ENCODE peak calls at places on chromosome 7, in eight cellular contexts. One of them, this sample, is unnamed.

GRCh38 chr7:66205736-66206080 is 574 bp downstream of the TPST1 start:
- DNase-seq in HL-60: no peak
- DNase-seq in fibroblast of pulmonary artery: no peak
- DNase-seq in Calu3: no peak
- DNase-seq in cardiac fibroblast: no peak
- DNase-seq in body of pancreas: no peak
- DNase-seq in mesothelial cell of epicardium: no peak
- DNase-seq in cardiac muscle cell: no peak
- DNase-seq in this sample: no peak

GRCh38 chr7:93921190-93921585 is 347 bp upstream of the GNG11 start:
- DNase-seq in HL-60: no peak
- DNase-seq in fibroblast of pulmonary artery: no peak
- DNase-seq in Calu3: no peak
- DNase-seq in cardiac fibroblast: no peak
- DNase-seq in body of pancreas: no peak
- DNase-seq in mesothelial cell of epicardium: no peak
- DNase-seq in cardiac muscle cell: no peak
- DNase-seq in this sample: no peak

GRCh38 chr7:76333388-76334101 is 25.2 kb downstream of the YWHAG start:
- DNase-seq in HL-60: no peak
- DNase-seq in fibroblast of pulmonary artery: no peak
- DNase-seq in Calu3: no peak
- DNase-seq in cardiac fibroblast: no peak
- DNase-seq in body of pancreas: peak
- DNase-seq in mesothelial cell of epicardium: no peak
- DNase-seq in cardiac muscle cell: peak
- DNase-seq in this sample: no peak

GRCh38 chr7:75711634-75712494 is 26.9 kb downstream of the HIP1 start:
- DNase-seq in HL-60: no peak
- DNase-seq in fibroblast of pulmonary artery: peak
- DNase-seq in Calu3: no peak
- DNase-seq in cardiac fibroblast: peak
- DNase-seq in body of pancreas: no peak
- DNase-seq in mesothelial cell of epicardium: no peak
- DNase-seq in cardiac muscle cell: peak
- DNase-seq in this sample: no peak

GRCh38 chr7:108630002-108630401 is 60.3 kb downstream of the DNAJB9 start:
- DNase-seq in HL-60: no peak
- DNase-seq in fibroblast of pulmonary artery: peak
- DNase-seq in Calu3: no peak
- DNase-seq in cardiac fibroblast: no peak
- DNase-seq in body of pancreas: no peak
- DNase-seq in mesothelial cell of epicardium: no peak
- DNase-seq in cardiac muscle cell: no peak
- DNase-seq in this sample: no peak

GRCh38 chr7:137298464-137298794 is 45.1 kb downstream of the PTN start:
- DNase-seq in HL-60: no peak
- DNase-seq in fibroblast of pulmonary artery: no peak
- DNase-seq in Calu3: no peak
- DNase-seq in cardiac fibroblast: no peak
- DNase-seq in body of pancreas: no peak
- DNase-seq in mesothelial cell of epicardium: no peak
- DNase-seq in cardiac muscle cell: no peak
- DNase-seq in this sample: no peak

GRCh38 chr7:103106336-103107070 is 31.6 kb downstream of the ARMC10 start:
- DNase-seq in HL-60: no peak
- DNase-seq in fibroblast of pulmonary artery: no peak
- DNase-seq in Calu3: no peak
- DNase-seq in cardiac fibroblast: no peak
- DNase-seq in body of pancreas: no peak
- DNase-seq in mesothelial cell of epicardium: no peak
- DNase-seq in cardiac muscle cell: peak
- DNase-seq in this sample: no peak

GRCh38 chr7:63008366-63008765 is 990.3 kb upstream of the ZNF722 start:
- DNase-seq in HL-60: no peak
- DNase-seq in fibroblast of pulmonary artery: no peak
- DNase-seq in Calu3: no peak
- DNase-seq in cardiac fibroblast: peak
- DNase-seq in body of pancreas: no peak
- DNase-seq in mesothelial cell of epicardium: no peak
- DNase-seq in cardiac muscle cell: no peak
- DNase-seq in this sample: no peak

GRCh38 chr7:45099891-45100760 is 11.4 kb upstream of the NACAD start:
- DNase-seq in HL-60: no peak
- DNase-seq in fibroblast of pulmonary artery: no peak
- DNase-seq in Calu3: no peak
- DNase-seq in cardiac fibroblast: no peak
- DNase-seq in body of pancreas: no peak
- DNase-seq in mesothelial cell of epicardium: no peak
- DNase-seq in cardiac muscle cell: no peak
- DNase-seq in this sample: no peak

DNA sequence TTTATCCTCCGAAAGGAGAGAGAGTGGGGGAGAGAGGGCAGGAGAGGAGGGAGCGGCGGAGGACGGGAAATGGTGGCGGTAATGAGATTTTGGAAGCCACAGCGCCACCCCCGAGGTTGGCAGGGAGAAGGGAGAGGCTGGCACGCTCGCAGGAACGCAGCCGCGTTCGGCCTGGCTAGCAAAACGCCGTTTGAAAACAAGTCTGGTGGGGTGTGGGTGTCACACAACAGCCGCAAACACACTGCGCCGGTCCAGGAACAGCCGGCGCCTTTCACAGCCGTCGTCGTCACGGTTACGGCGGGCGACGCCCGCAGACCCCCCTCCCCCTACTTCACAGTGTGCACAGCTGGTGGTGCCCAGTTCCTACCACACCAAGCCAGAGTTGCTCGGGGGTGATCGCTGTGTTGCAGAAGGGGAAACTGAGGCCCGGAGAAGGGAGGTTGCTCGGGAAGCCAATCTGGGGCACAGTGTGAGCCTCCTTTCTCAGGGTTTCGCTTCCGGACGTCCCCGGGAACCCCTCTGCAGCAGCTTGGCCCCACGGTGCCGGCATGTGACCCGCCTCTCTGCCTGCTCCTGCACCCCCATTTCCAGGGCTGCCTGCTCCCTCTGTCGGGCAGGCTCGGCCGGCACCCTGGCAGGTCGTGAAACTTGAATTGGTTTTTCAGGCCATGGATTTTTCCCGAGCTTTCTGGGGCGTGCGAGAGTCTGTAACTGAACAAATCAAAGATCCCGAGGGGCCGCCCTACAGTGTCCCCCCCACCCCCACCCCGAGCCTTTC is 57.8 kb downstream of the UNCX start:
- DNase-seq in HL-60: no peak
- DNase-seq in fibroblast of pulmonary artery: peak
- DNase-seq in Calu3: peak
- DNase-seq in cardiac fibroblast: peak
- DNase-seq in body of pancreas: peak
- DNase-seq in mesothelial cell of epicardium: no peak
- DNase-seq in cardiac muscle cell: peak
- DNase-seq in this sample: peak
- TF ChIP-seq CTCF in HL-60: no peak
- TF ChIP-seq CTCF in fibroblast of pulmonary artery: no peak
- TF ChIP-seq CTCF in Calu3: peak
- TF ChIP-seq CTCF in cardiac fibroblast: peak
- TF ChIP-seq CTCF in body of pancreas: no peak
- TF ChIP-seq CTCF in mesothelial cell of epicardium: no peak
- TF ChIP-seq CTCF in cardiac muscle cell: peak
- TF ChIP-seq CTCF in this sample: peak

GRCh38 chr7:118352854-118353453 is 128.4 kb downstream of the ANKRD7 start:
- DNase-seq in HL-60: peak
- DNase-seq in fibroblast of pulmonary artery: peak
- DNase-seq in Calu3: no peak
- DNase-seq in cardiac fibroblast: peak
- DNase-seq in body of pancreas: no peak
- DNase-seq in mesothelial cell of epicardium: no peak
- DNase-seq in cardiac muscle cell: peak
- DNase-seq in this sample: no peak
- TF ChIP-seq CTCF in HL-60: peak
- TF ChIP-seq CTCF in fibroblast of pulmonary artery: no peak
- TF ChIP-seq CTCF in Calu3: peak
- TF ChIP-seq CTCF in cardiac fibroblast: no peak
- TF ChIP-seq CTCF in body of pancreas: no peak
- TF ChIP-seq CTCF in mesothelial cell of epicardium: no peak
- TF ChIP-seq CTCF in cardiac muscle cell: no peak
- TF ChIP-seq CTCF in this sample: no peak

GRCh38 chr7:31192996-31193395 is 140.9 kb downstream of the ADCYAP1R1 start:
- DNase-seq in HL-60: no peak
- DNase-seq in fibroblast of pulmonary artery: peak
- DNase-seq in Calu3: peak
- DNase-seq in cardiac fibroblast: peak
- DNase-seq in body of pancreas: peak
- DNase-seq in mesothelial cell of epicardium: peak
- DNase-seq in cardiac muscle cell: peak
- DNase-seq in this sample: no peak
- TF ChIP-seq CTCF in HL-60: peak
- TF ChIP-seq CTCF in fibroblast of pulmonary artery: peak
- TF ChIP-seq CTCF in Calu3: peak
- TF ChIP-seq CTCF in cardiac fibroblast: peak
- TF ChIP-seq CTCF in body of pancreas: peak
- TF ChIP-seq CTCF in mesothelial cell of epicardium: peak
- TF ChIP-seq CTCF in cardiac muscle cell: peak
- TF ChIP-seq CTCF in this sample: peak

DNA sequence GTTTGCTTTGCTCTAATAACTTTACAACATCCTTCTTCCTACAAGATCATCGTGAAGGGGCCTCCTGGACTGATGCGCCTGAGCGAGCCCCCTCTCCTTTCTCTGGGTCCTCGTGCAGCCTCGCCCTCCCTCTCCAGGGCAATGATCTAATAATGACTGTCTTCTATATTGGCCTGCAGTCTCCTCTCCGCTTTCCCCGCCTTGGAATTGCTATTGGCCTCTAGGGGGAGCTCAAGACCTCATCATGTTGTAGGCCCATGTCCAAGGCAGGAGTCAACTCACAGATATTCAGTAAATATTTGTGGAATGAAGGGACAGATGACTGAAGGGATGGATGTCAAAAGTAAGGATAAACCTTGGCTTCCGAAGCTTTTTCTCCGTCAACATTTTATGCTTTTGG is 1180.3 kb downstream of the TYW1 start:
- DNase-seq in HL-60: peak
- DNase-seq in fibroblast of pulmonary artery: peak
- DNase-seq in Calu3: no peak
- DNase-seq in cardiac fibroblast: peak
- DNase-seq in body of pancreas: peak
- DNase-seq in mesothelial cell of epicardium: peak
- DNase-seq in cardiac muscle cell: peak
- DNase-seq in this sample: peak
- TF ChIP-seq CTCF in HL-60: peak
- TF ChIP-seq CTCF in fibroblast of pulmonary artery: peak
- TF ChIP-seq CTCF in Calu3: no peak
- TF ChIP-seq CTCF in cardiac fibroblast: peak
- TF ChIP-seq CTCF in body of pancreas: peak
- TF ChIP-seq CTCF in mesothelial cell of epicardium: peak
- TF ChIP-seq CTCF in cardiac muscle cell: peak
- TF ChIP-seq CTCF in this sample: peak

GRCh38 chr7:2643386-2644229 is 11.8 kb downstream of the TTYH3 start:
- DNase-seq in HL-60: no peak
- DNase-seq in fibroblast of pulmonary artery: no peak
- DNase-seq in Calu3: no peak
- DNase-seq in cardiac fibroblast: no peak
- DNase-seq in body of pancreas: no peak
- DNase-seq in mesothelial cell of epicardium: no peak
- DNase-seq in cardiac muscle cell: no peak
- DNase-seq in this sample: no peak
- TF ChIP-seq CTCF in HL-60: peak
- TF ChIP-seq CTCF in fibroblast of pulmonary artery: peak
- TF ChIP-seq CTCF in Calu3: peak
- TF ChIP-seq CTCF in cardiac fibroblast: peak
- TF ChIP-seq CTCF in body of pancreas: no peak
- TF ChIP-seq CTCF in mesothelial cell of epicardium: no peak
- TF ChIP-seq CTCF in cardiac muscle cell: peak
- TF ChIP-seq CTCF in this sample: peak

GRCh38 chr7:26853788-26854393 is 10.5 kb downstream of the SKAP2 start:
- DNase-seq in HL-60: no peak
- DNase-seq in fibroblast of pulmonary artery: peak
- DNase-seq in Calu3: no peak
- DNase-seq in cardiac fibroblast: peak
- DNase-seq in body of pancreas: no peak
- DNase-seq in mesothelial cell of epicardium: no peak
- DNase-seq in cardiac muscle cell: peak
- DNase-seq in this sample: peak
- TF ChIP-seq CTCF in HL-60: peak
- TF ChIP-seq CTCF in fibroblast of pulmonary artery: peak
- TF ChIP-seq CTCF in Calu3: peak
- TF ChIP-seq CTCF in cardiac fibroblast: peak
- TF ChIP-seq CTCF in body of pancreas: peak
- TF ChIP-seq CTCF in mesothelial cell of epicardium: peak
- TF ChIP-seq CTCF in cardiac muscle cell: peak
- TF ChIP-seq CTCF in this sample: peak

GRCh38 chr7:95190515-95190914 is 133.8 kb downstream of the PON1 start:
- DNase-seq in HL-60: no peak
- DNase-seq in fibroblast of pulmonary artery: peak
- DNase-seq in Calu3: no peak
- DNase-seq in cardiac fibroblast: peak
- DNase-seq in body of pancreas: no peak
- DNase-seq in mesothelial cell of epicardium: no peak
- DNase-seq in cardiac muscle cell: no peak
- DNase-seq in this sample: no peak
- TF ChIP-seq CTCF in HL-60: no peak
- TF ChIP-seq CTCF in fibroblast of pulmonary artery: peak
- TF ChIP-seq CTCF in Calu3: no peak
- TF ChIP-seq CTCF in cardiac fibroblast: peak
- TF ChIP-seq CTCF in body of pancreas: no peak
- TF ChIP-seq CTCF in mesothelial cell of epicardium: no peak
- TF ChIP-seq CTCF in cardiac muscle cell: peak
- TF ChIP-seq CTCF in this sample: peak

DNA sequence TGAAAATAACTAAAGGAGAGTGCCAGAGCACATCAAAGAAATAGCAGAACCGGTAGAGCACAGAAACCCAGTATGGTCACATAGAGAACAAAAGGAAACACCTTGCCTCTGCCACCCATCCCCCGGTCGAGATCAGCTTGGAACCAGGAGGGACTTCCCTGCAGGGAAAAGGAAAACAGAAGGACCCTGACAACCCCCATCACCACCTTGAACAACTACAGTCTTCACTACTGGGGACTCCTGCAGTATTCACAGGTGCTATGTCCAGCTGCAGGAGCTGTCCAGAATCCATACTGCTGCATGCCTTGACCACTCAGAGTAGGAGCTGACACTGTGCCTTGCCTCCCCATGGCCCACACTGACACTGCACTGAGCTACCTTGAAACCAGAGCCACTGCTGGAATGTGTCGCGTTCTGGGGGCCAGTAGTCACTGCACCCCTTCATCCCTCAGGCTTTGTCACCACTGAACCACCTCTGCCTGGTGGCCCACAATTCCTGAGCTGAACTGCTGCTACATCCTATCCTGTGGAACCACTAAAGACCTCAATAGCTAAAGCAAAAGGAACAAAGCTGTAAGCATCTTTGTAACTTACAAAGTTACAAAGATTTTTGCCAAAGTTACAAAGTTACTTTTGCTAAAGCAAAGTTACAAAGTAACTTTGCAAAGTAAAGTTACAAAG is 66.8 kb downstream of the TRIL start:
- DNase-seq in HL-60: no peak
- DNase-seq in fibroblast of pulmonary artery: no peak
- DNase-seq in Calu3: peak
- DNase-seq in cardiac fibroblast: no peak
- DNase-seq in body of pancreas: peak
- DNase-seq in mesothelial cell of epicardium: no peak
- DNase-seq in cardiac muscle cell: no peak
- DNase-seq in this sample: no peak
- TF ChIP-seq CTCF in HL-60: no peak
- TF ChIP-seq CTCF in fibroblast of pulmonary artery: no peak
- TF ChIP-seq CTCF in Calu3: no peak
- TF ChIP-seq CTCF in cardiac fibroblast: no peak
- TF ChIP-seq CTCF in body of pancreas: no peak
- TF ChIP-seq CTCF in mesothelial cell of epicardium: no peak
- TF ChIP-seq CTCF in cardiac muscle cell: no peak
- TF ChIP-seq CTCF in this sample: no peak